ENCODE peak calls at places on chromosomes 12 and 14, in ten cellular contexts. I is cardiac fibroblast, C is small intestine, X is psoas muscle, Z is tibial artery, S is ovary, J is osteoblast, H is neural progenitor cell, T is RWPE2, A is dorsolateral prefrontal cortex. Y is an unnamed sample.
A peak's percentile ranks its signal among the peaks of the same experiment; 100 is the strongest.

GRCh38 chr12:5661820-5662219 is 229.9 kb downstream of the NTF3 start:
- DNase-seq in T (no peak), H (no peak), A (no peak), Z (no peak), J (no peak), S (no peak), X (no peak), I (no peak), C (peak; percentile 83), Y (no peak)

GRCh38 chr12:1935700-1936378 is 17.4 kb upstream of the CACNA2D4 start:
- DNase-seq in T (no peak), J (peak; percentile 64), A (no peak), X (no peak), I (no peak), H (no peak), S (no peak), Z (no peak), C (peak; percentile 26), Y (no peak)

GRCh38 chr12:93137656-93138612 is 208.8 kb upstream of the EEA1 start:
- DNase-seq in X (no peak), A (no peak), S (no peak), J (peak; percentile 83), Z (peak; percentile 31), I (peak; percentile 54), H (no peak), T (peak; percentile 79), C (no peak), Y (no peak)

GRCh38 chr12:88448337-88448944 is 131.8 kb downstream of the KITLG start:
- DNase-seq in A (no peak), Z (no peak), T (no peak), X (no peak), C (no peak), S (no peak), J (no peak), I (no peak), H (peak; percentile 52), Y (no peak)

GRCh38 chr14:100610511-100611217 is 23.4 kb upstream of the BEGAIN start:
- DNase-seq in C (no peak), J (peak; percentile 72), Z (no peak), I (no peak), A (no peak), H (no peak), X (no peak), T (peak; percentile 63), S (no peak), Y (no peak)

GRCh38 chr12:78933014-78933413 is 68.4 kb downstream of the SYT1 start:
- DNase-seq in I (no peak), S (no peak), X (no peak), T (no peak), J (no peak), A (no peak), Z (no peak), C (no peak), H (no peak), Y (no peak)

GRCh38 chr14:68911594-68912227 is 67.4 kb downstream of the ACTN1 start:
- DNase-seq in S (peak; percentile 84), H (peak; percentile 92), X (peak; percentile 82), T (no peak), J (peak; percentile 95), A (no peak), C (peak; percentile 69), Z (peak; percentile 74), I (peak; percentile 82), Y (peak; percentile 97)

GRCh38 chr12:124442772-124443445 is 124.5 kb downstream of the NCOR2 start:
- DNase-seq in J (no peak), X (no peak), C (no peak), T (no peak), S (no peak), Z (no peak), I (peak; percentile 56), H (no peak), A (no peak), Y (no peak)

GRCh38 chr14:23160924-23161522 is 22.4 kb downstream of the SLC7A8 start:
- DNase-seq in Z (peak; percentile 36), A (no peak), I (peak; percentile 92), X (peak; percentile 79), T (peak; percentile 86), S (peak; percentile 65), J (peak; percentile 87), C (peak; percentile 48), H (peak; percentile 65), Y (peak; percentile 82)

DNA sequence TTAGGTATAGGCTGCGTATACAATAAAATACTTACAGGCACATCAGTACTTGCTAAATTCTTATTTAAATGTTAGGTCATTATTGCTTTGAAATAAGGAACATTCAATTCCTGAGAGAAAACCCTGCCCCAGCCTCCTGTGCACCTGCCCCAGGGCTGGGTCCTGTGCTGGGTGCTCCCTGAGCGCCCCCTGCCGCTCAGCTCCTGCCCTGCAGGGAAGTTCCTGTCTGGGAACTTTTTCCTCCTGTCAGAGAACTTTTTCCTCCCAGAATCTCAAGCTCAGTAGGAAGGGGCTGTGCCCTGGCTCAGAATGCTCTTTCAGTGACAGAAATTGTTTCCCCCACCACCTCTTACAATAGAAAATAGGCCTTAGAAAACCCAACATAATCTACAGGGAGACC is 751.1 kb downstream of the TMEM121 start:
- DNase-seq in J (no peak), S (no peak), X (no peak), I (no peak), Z (no peak), A (no peak), C (no peak), H (no peak), T (no peak), Y (no peak)
- H3K4me3 ChIP-seq in J (no peak overlapping the region), S (no peak overlapping the region), X (no peak overlapping the region), I (no peak overlapping the region), Z (no peak overlapping the region), A (no peak overlapping the region), C (no peak overlapping the region), H (no peak overlapping the region), T (no peak overlapping the region), Y (no peak overlapping the region)

GRCh38 chr12:75389706-75390105 is 1.2 kb upstream of the GLIPR1L2 start:
- DNase-seq in C (peak; percentile 14), X (no peak), I (no peak), T (no peak), A (no peak), J (no peak), S (no peak), H (no peak), Z (no peak), Y (no peak)
- H3K4me3 ChIP-seq in C (no peak overlapping the region), X (peak overlapping the region; percentile 83), I (no peak overlapping the region), T (no peak overlapping the region), A (peak overlapping the region; percentile 49), J (peak overlapping the region; percentile 77), S (peak overlapping the region; percentile 50), H (peak overlapping the region; percentile 51), Z (peak overlapping the region; percentile 69), Y (no peak overlapping the region)

DNA sequence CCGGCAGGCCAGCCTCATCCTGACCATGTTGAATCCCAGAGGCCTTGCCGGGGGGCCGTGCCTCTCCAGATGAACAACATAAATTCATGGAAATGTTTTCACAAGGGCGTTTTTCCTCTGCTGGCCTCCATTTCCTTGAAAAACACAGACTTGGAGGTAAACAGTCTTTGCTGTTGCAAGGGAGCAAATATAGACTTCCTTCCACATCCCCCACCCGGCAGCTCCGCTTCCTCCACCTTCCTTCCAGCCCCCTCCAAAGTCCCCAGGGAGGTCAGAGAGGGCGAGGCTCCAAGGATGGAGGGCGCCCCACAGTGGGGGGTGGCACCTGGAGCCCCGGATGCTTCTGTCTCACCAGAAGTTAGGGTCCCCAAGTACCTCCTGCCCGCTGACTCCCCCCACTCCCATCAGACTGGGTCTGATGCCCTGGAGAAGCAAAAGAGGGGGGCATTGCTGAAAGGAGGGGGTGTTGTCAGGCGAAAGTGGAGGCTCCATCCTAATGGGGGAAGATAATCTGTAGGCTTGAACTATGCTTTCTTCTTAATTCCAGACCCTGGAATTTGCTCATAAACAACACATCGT is 31.1 kb downstream of the CALM1 start:
- DNase-seq in Z (no peak), C (no peak), I (no peak), A (no peak), J (no peak), S (no peak), H (no peak), X (no peak), T (no peak), Y (no peak)
- H3K4me3 ChIP-seq in Z (no peak overlapping the region), C (no peak overlapping the region), I (no peak overlapping the region), A (no peak overlapping the region), J (no peak overlapping the region), S (no peak overlapping the region), H (no peak overlapping the region), X (no peak overlapping the region), T (no peak overlapping the region), Y (no peak overlapping the region)

DNA sequence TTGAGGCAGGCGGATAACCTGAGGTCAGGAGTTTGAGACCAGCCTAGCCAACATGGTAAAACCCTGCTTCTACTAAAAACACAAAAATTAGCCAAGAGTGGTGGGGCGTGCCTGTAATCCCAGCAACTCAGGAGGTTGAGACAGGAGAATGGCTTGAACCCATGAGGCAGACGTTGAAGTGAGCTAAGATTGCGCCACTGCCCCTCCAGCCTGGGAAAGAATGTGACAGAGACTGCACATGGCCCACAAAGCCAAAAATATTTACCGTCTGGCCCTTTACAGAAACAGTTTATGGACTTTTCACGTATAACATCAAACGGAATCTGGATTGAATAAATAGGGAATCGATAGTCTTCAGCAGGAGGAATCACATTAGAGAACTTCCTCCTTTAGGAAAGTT is 3.5 kb downstream of the RSRC2 start:
- DNase-seq in J (no peak), H (no peak), Z (no peak), X (no peak), S (no peak), T (no peak), I (peak; percentile 64), A (no peak), C (no peak), Y (no peak)
- H3K4me3 ChIP-seq in J (peak overlapping the region; percentile 23), H (peak overlapping the region; percentile 66), Z (peak overlapping the region; percentile 58), X (peak overlapping the region; percentile 85), S (no peak overlapping the region), T (peak overlapping the region; percentile 41), I (no peak overlapping the region), A (no peak overlapping the region), C (no peak overlapping the region), Y (peak overlapping the region; percentile 98)

GRCh38 chr12:66166561-66166960 is 3.2 kb downstream of the TMBIM4 start:
- DNase-seq in J (no peak), A (no peak), Z (no peak), C (no peak), T (no peak), S (no peak), H (no peak), X (no peak), I (no peak), Y (no peak)
- H3K4me3 ChIP-seq in J (no peak overlapping the region), A (no peak overlapping the region), Z (no peak overlapping the region), C (no peak overlapping the region), T (no peak overlapping the region), S (no peak overlapping the region), H (no peak overlapping the region), X (no peak overlapping the region), I (no peak overlapping the region), Y (no peak overlapping the region)

GRCh38 chr14:39369029-39369428 is 63.2 kb downstream of the FBXO33 start:
- DNase-seq in C (no peak), T (no peak), A (no peak), X (no peak), I (no peak), H (peak; percentile 6), S (no peak), J (peak; percentile 57), Z (no peak), Y (no peak)
- H3K4me3 ChIP-seq in C (no peak overlapping the region), T (no peak overlapping the region), A (no peak overlapping the region), X (no peak overlapping the region), I (no peak overlapping the region), H (no peak overlapping the region), S (no peak overlapping the region), J (no peak overlapping the region), Z (no peak overlapping the region), Y (no peak overlapping the region)

DNA sequence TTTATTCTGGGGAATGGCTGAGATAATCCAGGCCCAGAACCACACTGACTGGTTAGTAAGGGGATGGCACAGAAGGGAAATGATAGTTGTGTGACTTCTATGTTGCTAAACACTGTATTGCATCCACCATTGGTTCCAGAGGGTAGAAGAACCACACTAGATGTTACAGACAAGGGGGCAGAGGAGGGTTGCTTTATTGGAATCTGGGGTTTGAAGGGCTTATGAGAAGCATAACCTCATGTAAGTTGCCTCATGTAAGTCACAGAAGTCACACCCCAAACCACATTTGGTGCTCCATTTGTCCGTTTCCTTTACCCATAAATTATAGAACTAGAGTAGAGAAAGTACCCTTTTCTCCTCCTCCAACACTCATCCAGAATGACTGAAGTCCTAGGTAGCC is 5.5 kb upstream of the PSMA6 start:
- DNase-seq in X (no peak), J (no peak), S (no peak), I (no peak), T (no peak), C (no peak), A (no peak), H (no peak), Z (no peak), Y (no peak)
- H3K4me3 ChIP-seq in X (no peak overlapping the region), J (no peak overlapping the region), S (no peak overlapping the region), I (no peak overlapping the region), T (no peak overlapping the region), C (no peak overlapping the region), A (no peak overlapping the region), H (no peak overlapping the region), Z (no peak overlapping the region), Y (no peak overlapping the region)